ENCODE peak calls at places on chromosomes 16 and 17, in five cellular contexts. X is PC-3, C is endothelial cell of umbilical vein, J is HCT116, Y is fibroblast of lung. Z is an unnamed sample.

GRCh38 chr16:31452631-31453106 is 6.6 kb upstream of the ARMC5 start:
- DNase-seq in X (peak), C (peak), J (no peak), Y (peak), Z (peak)

GRCh38 chr16:68643847-68644246 is 1.3 kb upstream of the CDH3 start:
- DNase-seq in X (no peak), C (no peak), J (no peak), Y (no peak), Z (no peak)

GRCh38 chr16:66467611-66468010 is 40.5 kb downstream of the BEAN1 start:
- DNase-seq in X (no peak), C (no peak), J (no peak), Y (no peak), Z (no peak)

GRCh38 chr17:12627177-12627629 is 38.5 kb upstream of the MYOCD start:
- DNase-seq in X (peak), C (no peak), J (no peak), Y (peak), Z (peak)

GRCh38 chr16:67775273-67775672 is 31.1 kb downstream of the RANBP10 start:
- DNase-seq in X (no peak), C (no peak), J (no peak), Y (no peak), Z (no peak)

GRCh38 chr16:74448990-74449389 is 27.7 kb upstream of the CLEC18B start:
- DNase-seq in X (peak), C (peak), J (peak), Y (peak), Z (peak)

GRCh38 chr17:2796164-2797140 is at the start of gene RAP1GAP2:
- DNase-seq in X (no peak), C (no peak), J (no peak), Y (no peak), Z (no peak)

GRCh38 chr16:57318240-57318970 is 33.9 kb upstream of the PLLP start:
- DNase-seq in X (no peak), C (no peak), J (no peak), Y (peak), Z (no peak)

GRCh38 chr17:48613862-48614694 is 1.0 kb downstream of the HOXB8 start:
- DNase-seq in X (no peak), C (peak), J (no peak), Y (no peak), Z (no peak)

GRCh38 chr17:64331946-64332493 is 58.6 kb downstream of the PECAM1 start:
- DNase-seq in X (peak), C (peak), J (no peak), Y (peak), Z (no peak)

GRCh38 chr17:68195667-68196393 is 52.0 kb upstream of the AMZ2 start:
- DNase-seq in X (peak), C (no peak), J (no peak), Y (no peak), Z (no peak)

GRCh38 chr17:27424516-27424915 is 31.7 kb upstream of the KSR1 start:
- DNase-seq in X (no peak), C (no peak), J (no peak), Y (no peak), Z (no peak)

GRCh38 chr17:14297161-14297851 is 3.6 kb upstream of the HS3ST3B1 start:
- DNase-seq in X (peak), C (peak), J (no peak), Y (peak), Z (no peak)

GRCh38 chr17:77235370-77236080 is 94.8 kb downstream of the SEC14L1 start:
- DNase-seq in X (no peak), C (peak), J (no peak), Y (peak), Z (peak)

GRCh38 chr16:67260426-67261063 is 11.8 kb downstream of the SLC9A5 start:
- DNase-seq in X (peak), C (peak), J (no peak), Y (peak), Z (no peak)

GRCh38 chr17:67245694-67246397 is 850 bp upstream of the HELZ start:
- DNase-seq in X (peak), C (peak), J (no peak), Y (no peak), Z (no peak)

GRCh38 chr17:61399131-61400057 is at the start of gene TBX2:
- DNase-seq in X (peak), C (no peak), J (no peak), Y (peak), Z (peak)

GRCh38 chr16:66510711-66511614 is 39.0 kb downstream of the TK2 start:
- DNase-seq in X (peak), C (no peak), J (no peak), Y (peak), Z (no peak)

GRCh38 chr17:5516060-5516792 is 29.9 kb downstream of the MIS12 start:
- DNase-seq in X (peak), C (peak), J (peak), Y (peak), Z (peak)

GRCh38 chr17:1730345-1731193 is 6.1 kb downstream of the WDR81 start:
- DNase-seq in X (no peak), C (no peak), J (no peak), Y (peak), Z (peak)

GRCh38 chr17:6314311-6314710 is 120.6 kb downstream of the AIPL1 start:
- DNase-seq in X (peak), C (no peak), J (no peak), Y (no peak), Z (no peak)

GRCh38 chr17:66123163-66123562 is 68.8 kb downstream of the CEP112 start:
- DNase-seq in X (peak), C (no peak), J (peak), Y (peak), Z (peak)

GRCh38 chr17:2400474-2400866 is 390 bp downstream of the MNT start:
- DNase-seq in X (peak), C (peak), J (no peak), Y (peak), Z (no peak)

GRCh38 chr16:51723016-51723724 is 572.1 kb upstream of the SALL1 start:
- DNase-seq in X (no peak), C (no peak), J (no peak), Y (no peak), Z (no peak)

GRCh38 chr16:1984347-1985225 is 593 bp downstream of the GFER start:
- DNase-seq in X (no peak), C (no peak), J (no peak), Y (peak), Z (peak)

GRCh38 chr16:11957591-11958395 is 7.2 kb upstream of the TNFRSF17 start:
- DNase-seq in X (no peak), C (no peak), J (no peak), Y (no peak), Z (no peak)

GRCh38 chr17:77164483-77165030 is 23.8 kb downstream of the SEC14L1 start:
- DNase-seq in X (no peak), C (peak), J (no peak), Y (peak), Z (peak)

GRCh38 chr17:66422181-66422580 is 119.8 kb downstream of the PRKCA start:
- DNase-seq in X (peak), C (no peak), J (no peak), Y (peak), Z (peak)

GRCh38 chr17:79622201-79622601 is 11.3 kb upstream of the RBFOX3 start:
- DNase-seq in X (no peak), C (no peak), J (no peak), Y (no peak), Z (no peak)

GRCh38 chr16:48963901-48964615 is 317.6 kb downstream of the CBLN1 start:
- DNase-seq in X (peak), C (no peak), J (peak), Y (peak), Z (peak)

GRCh38 chr17:18323007-18323406 is 7.9 kb downstream of the SMCR8 start:
- DNase-seq in X (peak), C (no peak), J (no peak), Y (no peak), Z (no peak)

GRCh38 chr17:74465378-74466110 is 890 bp upstream of the CD300A start:
- DNase-seq in X (no peak), C (no peak), J (no peak), Y (no peak), Z (no peak)

GRCh38 chr17:74467221-74467951 is 952 bp downstream of the CD300A start:
- DNase-seq in X (no peak), C (no peak), J (no peak), Y (no peak), Z (no peak)

GRCh38 chr17:74466785-74467158 is 338 bp downstream of the CD300A start:
- DNase-seq in X (no peak), C (no peak), J (no peak), Y (no peak), Z (no peak)

GRCh38 chr17:74464730-74465377 is 1.6 kb upstream of the CD300A start:
- DNase-seq in X (no peak), C (no peak), J (no peak), Y (no peak), Z (no peak)

GRCh38 chr17:74466111-74466784 is at the start of gene CD300A:
- DNase-seq in X (no peak), C (no peak), J (no peak), Y (no peak), Z (no peak)
- TF ChIP-seq EZH2 in X (no peak), C (no peak), J (no peak), Y (no peak), Z (peak)

GRCh38 chr17:72334205-72334604 is 213.4 kb downstream of the SOX9 start:
- DNase-seq in X (no peak), C (no peak), J (no peak), Y (peak), Z (peak)

GRCh38 chr17:72336026-72336803 is 215.4 kb downstream of the SOX9 start:
- DNase-seq in X (no peak), C (no peak), J (no peak), Y (peak), Z (peak)

GRCh38 chr17:72336804-72337070 is 215.9 kb downstream of the SOX9 start:
- DNase-seq in X (no peak), C (no peak), J (no peak), Y (no peak), Z (no peak)

GRCh38 chr17:72333570-72333969 is 212.8 kb downstream of the SOX9 start:
- DNase-seq in X (no peak), C (no peak), J (no peak), Y (no peak), Z (no peak)

DNA sequence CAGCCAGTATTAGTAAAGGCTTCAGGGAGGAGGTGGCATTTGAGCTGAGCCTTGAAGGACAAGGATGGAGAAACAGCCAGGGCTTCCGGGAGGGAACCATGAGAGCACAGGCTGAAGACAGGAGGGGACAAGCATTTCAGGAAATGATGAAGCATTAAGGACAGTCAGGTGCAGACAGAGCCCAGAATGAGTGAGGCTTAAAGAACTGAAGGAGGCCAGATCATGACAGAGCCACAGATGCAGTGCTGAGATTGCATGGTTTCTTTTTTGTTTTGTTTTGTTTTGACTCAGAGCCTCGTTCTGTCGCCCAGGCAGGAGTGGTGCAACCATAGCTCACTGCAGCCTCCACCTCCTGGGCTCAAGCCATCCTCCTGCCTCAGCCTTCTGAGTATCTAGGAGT is 211.5 kb downstream of the SOX9 start:
- DNase-seq in X (no peak), C (no peak), J (no peak), Y (no peak), Z (no peak)
- H3K27ac ChIP-seq in X (no peak), C (no peak), J (no peak), Y (no peak), Z (no peak)

GRCh38 chr17:44602390-44602789 is 45.1 kb downstream of the FZD2 start:
- DNase-seq in X (no peak), C (no peak), J (no peak), Y (no peak), Z (no peak)

GRCh38 chr17:44604149-44605115 is 47.1 kb downstream of the FZD2 start:
- DNase-seq in X (no peak), C (no peak), J (no peak), Y (peak), Z (peak)

GRCh38 chr17:44602970-44603369 is 45.7 kb downstream of the FZD2 start:
- DNase-seq in X (no peak), C (no peak), J (no peak), Y (no peak), Z (no peak)

GRCh38 chr17:44599298-44600175 is 42.3 kb downstream of the FZD2 start:
- DNase-seq in X (peak), C (peak), J (no peak), Y (peak), Z (peak)

GRCh38 chr17:44601574-44602372 is 44.5 kb downstream of the FZD2 start:
- DNase-seq in X (no peak), C (peak), J (no peak), Y (peak), Z (peak)
- H3K9ac ChIP-seq in X (no peak), C (no peak), J (no peak), Y (no peak), Z (no peak)

DNA sequence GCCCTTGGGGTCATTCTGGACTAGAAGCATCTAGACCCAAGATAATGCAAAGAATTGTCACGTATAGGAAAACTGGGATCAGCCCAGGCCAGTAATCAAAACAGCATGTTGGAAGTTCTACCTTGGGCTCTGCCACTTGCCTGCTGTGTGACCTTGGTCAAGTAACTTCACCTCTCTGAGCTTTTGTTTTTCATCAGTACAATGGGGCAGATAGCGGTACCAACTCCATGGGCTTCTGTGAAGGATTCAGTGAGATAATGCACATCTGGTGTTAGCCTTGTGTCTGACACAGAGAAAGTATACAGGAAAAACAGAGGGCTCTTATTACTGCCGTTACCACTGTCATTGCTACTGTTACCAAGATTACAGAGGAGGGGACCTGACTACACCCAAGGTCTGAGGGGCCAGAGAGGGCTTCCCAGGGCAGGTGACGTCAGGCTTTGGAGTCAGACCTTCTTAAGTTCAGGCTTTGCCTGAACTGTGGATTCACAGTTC is 24.6 kb downstream of the CMIP start:
- DNase-seq in X (no peak), C (no peak), J (no peak), Y (no peak), Z (no peak)
- TF ChIP-seq EZH2 in X (no peak), C (no peak), J (no peak), Y (no peak), Z (no peak)

GRCh38 chr17:59423137-59423703 is 91.8 kb downstream of the YPEL2 start:
- DNase-seq in X (peak), C (peak), J (peak), Y (peak), Z (peak)

GRCh38 chr17:59423903-59424302 is 92.4 kb downstream of the YPEL2 start:
- DNase-seq in X (no peak), C (no peak), J (no peak), Y (no peak), Z (no peak)

GRCh38 chr17:59426031-59426430 is 94.6 kb downstream of the YPEL2 start:
- DNase-seq in X (no peak), C (peak), J (no peak), Y (no peak), Z (no peak)

GRCh38 chr17:59424331-59424730 is 92.9 kb downstream of the YPEL2 start:
- DNase-seq in X (no peak), C (no peak), J (no peak), Y (no peak), Z (no peak)

DNA sequence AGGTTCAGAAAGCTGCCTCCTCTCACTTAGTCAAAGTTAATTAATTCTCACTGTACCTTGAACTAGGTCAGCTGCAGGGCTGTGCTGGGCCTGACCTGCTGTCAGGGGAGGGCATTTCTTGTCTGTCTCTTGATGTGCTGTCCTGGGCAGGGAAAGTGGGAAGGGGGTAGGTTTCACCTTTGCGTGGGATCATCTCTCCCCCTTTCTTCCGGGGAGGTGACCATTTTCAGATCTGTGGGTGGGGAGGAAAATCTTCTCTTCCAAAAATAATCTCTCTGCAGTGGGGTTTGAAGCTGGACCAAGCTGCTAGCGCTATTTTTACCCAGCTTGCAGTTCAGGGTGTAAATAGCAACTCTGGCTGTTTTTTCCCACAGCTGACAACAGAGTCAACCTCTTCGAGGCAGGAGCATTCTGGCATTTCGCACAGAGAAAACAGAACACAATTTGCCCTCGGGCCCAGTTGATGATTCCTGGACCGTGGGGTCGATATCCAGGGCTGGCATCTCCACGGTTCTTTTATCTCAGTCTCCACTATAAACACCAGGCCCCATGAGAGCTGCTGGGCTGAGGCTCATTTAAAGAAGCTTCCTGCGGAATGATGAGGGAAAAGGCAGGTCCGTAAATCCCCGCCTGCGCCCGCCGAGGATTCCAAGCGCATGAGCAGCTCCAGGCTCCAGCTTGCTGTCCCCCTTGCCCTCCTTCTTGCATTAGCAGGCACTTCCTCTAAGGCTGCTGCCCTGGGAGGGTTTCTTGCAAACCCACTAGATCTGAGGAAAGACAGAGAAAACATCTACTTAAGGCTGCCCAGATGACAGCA is 93.8 kb downstream of the YPEL2 start:
- DNase-seq in X (no peak), C (peak), J (no peak), Y (peak), Z (no peak)
- H3K27ac ChIP-seq in X (no peak), C (peak), J (no peak), Y (peak), Z (peak)

DNA sequence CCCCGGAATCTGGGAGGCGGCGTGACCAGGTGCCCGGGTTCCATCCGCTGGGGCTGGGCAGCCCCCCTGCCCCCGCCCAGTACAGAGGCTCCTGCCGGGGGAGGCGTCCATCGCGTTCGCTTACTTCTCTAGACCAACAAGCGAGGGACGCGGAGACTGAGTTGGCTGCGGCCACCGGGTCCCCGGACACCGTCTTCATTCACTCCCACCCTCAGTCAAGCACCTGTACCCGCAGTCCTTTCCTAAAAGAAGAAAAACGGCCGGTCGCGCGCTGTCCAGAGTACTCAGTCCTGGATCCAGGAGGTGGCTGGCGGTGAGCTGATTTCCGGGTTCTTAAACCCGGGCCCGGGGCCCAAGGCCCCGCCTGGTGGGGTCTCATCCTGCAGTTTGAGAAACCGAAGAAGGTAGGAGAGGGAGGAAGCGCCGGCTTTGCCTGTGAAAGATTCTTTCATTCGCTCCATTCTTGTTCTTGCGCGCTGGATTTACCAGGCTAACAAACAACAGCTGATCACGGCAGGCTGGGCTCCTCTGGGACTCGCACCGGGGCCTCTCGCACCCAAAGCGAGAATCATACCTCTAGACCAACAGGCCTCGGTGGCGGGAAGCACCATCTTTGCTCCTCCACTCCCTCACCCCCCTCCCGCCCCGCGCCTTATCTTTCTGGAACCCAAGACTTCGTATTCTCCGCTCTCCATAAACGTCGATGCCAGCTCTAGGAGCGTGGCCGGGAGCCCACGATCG is 17.4 kb upstream of the OR1F1 start:
- DNase-seq in X (no peak), C (no peak), J (no peak), Y (no peak), Z (no peak)
- H3K9ac ChIP-seq in X (no peak), C (no peak), J (no peak), Y (no peak), Z (no peak)

Z was measured in astrocyte.